ENCODE peak calls at places on chromosomes 5 and 9, in seven cellular contexts. L is A549; V is CD4-positive, alpha-beta T cell; B is GM23338; C is left ventricle myocardium inferior; E is HCT116; J is cardiac muscle cell. A is an unnamed sample.

GRCh38 chr5:76692651-76693050 is 23.3 kb upstream of the F2R start:
- DNase-seq in C (no peak), V (no peak), J (no peak), B (no peak), E (no peak), L (no peak), A (no peak)

GRCh38 chr9:120689860-120690259 is 24.4 kb downstream of the MEGF9 start:
- DNase-seq in E (no peak), J (peak), L (no peak), C (no peak), B (no peak), V (no peak), A (no peak)

GRCh38 chr5:148376198-148376597 is 7.6 kb upstream of the FBXO38 start:
- DNase-seq in V (no peak), L (no peak), E (no peak), C (no peak), B (no peak), J (peak), A (no peak)

GRCh38 chr9:101601904-101602765 is 7.4 kb upstream of the PPP3R2 start:
- DNase-seq in E (peak), L (peak), B (peak), C (no peak), J (peak), V (no peak), A (no peak)

GRCh38 chr5:14668247-14668646 is 3.7 kb downstream of the OTULIN start:
- DNase-seq in L (no peak), E (no peak), B (no peak), C (no peak), V (no peak), J (no peak), A (no peak)

GRCh38 chr5:130471-131175 is 38.7 kb downstream of the PLEKHG4B start:
- DNase-seq in J (peak), C (no peak), L (no peak), V (no peak), B (peak), E (no peak), A (no peak)

GRCh38 chr5:55485073-55485472 is 49.7 kb downstream of the PLPP1 start:
- DNase-seq in C (no peak), L (no peak), B (peak), J (no peak), E (no peak), V (no peak), A (no peak)

GRCh38 chr5:36958612-36959011 is 82.0 kb downstream of the NIPBL start:
- DNase-seq in C (no peak), V (no peak), J (no peak), E (no peak), L (no peak), B (no peak), A (no peak)

GRCh38 chr5:33628781-33629180 is 188.0 kb downstream of the TARS1 start:
- DNase-seq in J (no peak), L (no peak), B (no peak), V (no peak), C (no peak), E (no peak), A (no peak)

GRCh38 chr5:40485021-40485998 is 194.4 kb upstream of the PTGER4 start:
- DNase-seq in J (no peak), B (no peak), V (no peak), C (no peak), E (no peak), L (no peak), A (no peak)

GRCh38 chr5:31854625-31855526 is 215.9 kb downstream of the PDZD2 start:
- DNase-seq in J (peak), B (peak), E (no peak), V (no peak), L (peak), C (peak), A (peak)

GRCh38 chr9:114662081-114662989 is 4.7 kb upstream of the TEX53 start:
- DNase-seq in B (peak), E (no peak), L (peak), J (peak), C (no peak), V (peak), A (peak)

GRCh38 chr9:110170728-110171257 is 37.2 kb downstream of the C9orf152 start:
- DNase-seq in L (no peak), B (no peak), E (no peak), C (no peak), V (no peak), J (no peak), A (no peak)

GRCh38 chr5:66209350-66209749 is 65.2 kb downstream of the SREK1 start:
- DNase-seq in C (no peak), L (peak), J (no peak), E (peak), B (peak), V (no peak), A (no peak)

GRCh38 chr5:308672-309271 is 12.7 kb upstream of the AHRR start:
- DNase-seq in L (no peak), C (no peak), E (no peak), J (peak), V (no peak), B (peak), A (no peak)

GRCh38 chr5:170254056-170254455 is 21.3 kb downstream of the C5orf58 start:
- DNase-seq in L (no peak), V (peak), B (peak), E (no peak), C (no peak), J (no peak), A (no peak)

GRCh38 chr9:123996731-123997421 is 14.7 kb upstream of the LHX2 start:
- DNase-seq in J (peak), C (no peak), B (peak), L (no peak), V (no peak), E (no peak), A (no peak)

GRCh38 chr5:154320690-154321089 is 125.1 kb upstream of the SAP30L start:
- DNase-seq in J (peak), C (peak), E (no peak), V (no peak), L (no peak), B (no peak), A (no peak)

GRCh38 chr5:93120048-93120447 is 461.0 kb downstream of the NR2F1-AS1 start:
- DNase-seq in B (peak), C (no peak), J (no peak), V (no peak), E (no peak), L (no peak), A (no peak)

GRCh38 chr5:161548472-161549094 is 2.1 kb upstream of the GABRB2 start:
- DNase-seq in J (no peak), C (no peak), L (no peak), E (no peak), B (peak), V (no peak), A (no peak)

GRCh38 chr9:120100595-120100994 is 479.4 kb downstream of the CDK5RAP2 start:
- DNase-seq in E (no peak), L (no peak), B (no peak), C (no peak), J (no peak), V (no peak), A (no peak)

GRCh38 chr5:75037106-75037505 is 15.3 kb downstream of the GCNT4 start:
- DNase-seq in V (no peak), J (peak), B (no peak), L (peak), C (no peak), E (peak), A (no peak)

GRCh38 chr9:109481747-109482325 is 16.3 kb downstream of the PTPN3 start:
- DNase-seq in C (no peak), L (no peak), J (no peak), B (no peak), V (no peak), E (no peak), A (no peak)

GRCh38 chr5:68419637-68420452 is 204.3 kb downstream of the PIK3R1 start:
- DNase-seq in C (no peak), B (no peak), V (no peak), J (peak), L (no peak), E (no peak), A (no peak)

GRCh38 chr9:5799314-5799713 is 33.6 kb downstream of the ERMP1 start:
- DNase-seq in J (peak), E (peak), B (peak), L (peak), V (no peak), C (no peak), A (no peak)

GRCh38 chr5:1936413-1936812 is 53.7 kb upstream of the IRX4 start:
- DNase-seq in E (peak), L (no peak), V (no peak), C (no peak), B (no peak), J (no peak), A (no peak)

GRCh38 chr5:113384787-113385186 is 50.0 kb downstream of the TSSK1B start:
- DNase-seq in B (no peak), V (no peak), J (no peak), E (no peak), C (no peak), L (no peak), A (no peak)

GRCh38 chr9:84642618-84643017 is 26.9 kb upstream of the NTRK2 start:
- DNase-seq in B (no peak), J (no peak), L (no peak), E (no peak), V (no peak), C (no peak), A (no peak)

GRCh38 chr9:87107072-87107471 is 159.8 kb upstream of the GAS1 start:
- DNase-seq in E (no peak), C (no peak), J (no peak), L (peak), B (peak), V (no peak), A (no peak)

GRCh38 chr5:123299124-123299523 is 124.1 kb downstream of the CEP120 start:
- DNase-seq in L (no peak), V (no peak), E (no peak), B (no peak), C (no peak), J (no peak), A (no peak)

GRCh38 chr5:179154991-179155955 is 95.1 kb downstream of the ZNF354C start:
- DNase-seq in J (no peak), C (no peak), L (no peak), B (no peak), E (no peak), V (no peak), A (no peak)

GRCh38 chr9:81395301-81396054 is 293.9 kb downstream of the TLE1 start:
- DNase-seq in L (no peak), J (peak), V (no peak), E (no peak), C (no peak), B (no peak), A (no peak)

GRCh38 chr5:159849437-159850191 is 66.7 kb upstream of the ADRA1B start:
- DNase-seq in J (peak), C (no peak), E (no peak), L (no peak), B (no peak), V (no peak), A (no peak)

GRCh38 chr5:79107020-79107796 is 4.4 kb upstream of the BHMT start:
- DNase-seq in J (peak), L (no peak), B (no peak), C (no peak), V (no peak), E (no peak), A (no peak)

GRCh38 chr9:77649109-77649812 is 1.1 kb upstream of the GNA14 start:
- DNase-seq in V (no peak), C (no peak), J (peak), B (peak), E (peak), L (peak), A (no peak)

GRCh38 chr5:131156971-131157370 is 8.1 kb downstream of the HINT1 start:
- DNase-seq in L (no peak), E (no peak), V (no peak), C (no peak), J (no peak), B (no peak), A (no peak)

GRCh38 chr9:96514825-96515218 is 64.9 kb downstream of the HABP4 start:
- DNase-seq in C (no peak), J (no peak), V (no peak), E (no peak), L (no peak), B (no peak), A (no peak)

GRCh38 chr9:136944094-136944518 is 432 bp downstream of the FBXW5 start:
- DNase-seq in C (peak), V (peak), B (no peak), E (no peak), L (no peak), J (peak), A (no peak)

DNA sequence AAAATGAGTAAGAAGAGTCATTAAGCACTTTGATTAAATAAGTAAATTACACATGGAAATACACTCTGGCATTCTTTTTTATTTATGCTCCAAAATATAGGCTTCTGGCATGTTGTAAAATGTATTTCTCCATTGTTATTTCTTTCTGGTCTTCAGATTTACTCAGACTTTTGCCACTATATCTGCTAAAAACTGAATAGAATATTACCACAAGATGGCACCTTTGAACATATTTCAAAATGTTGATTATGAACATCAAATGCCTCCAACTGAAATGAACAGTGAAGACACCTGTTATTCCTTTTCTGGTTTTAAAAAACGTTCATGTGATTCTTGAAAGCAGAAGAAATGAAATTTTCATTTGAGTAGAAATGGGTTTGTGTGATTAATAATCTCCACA is 23.6 kb downstream of the TYRP1 start:
- DNase-seq in L (no peak), C (no peak), V (no peak), J (no peak), E (no peak), B (no peak), A (no peak)
- TF ChIP-seq CTCF in L (peak), C (peak), V (no peak), J (peak), E (peak), B (no peak), A (peak)

GRCh38 chr9:20042312-20042711 is 253.5 kb upstream of the SLC24A2 start:
- DNase-seq in E (no peak), B (no peak), L (no peak), J (no peak), V (no peak), C (no peak), A (no peak)
- H3K27ac ChIP-seq in E (no peak), B (no peak), L (no peak), J (no peak), V (no peak), C (no peak), A (no peak)

DNA sequence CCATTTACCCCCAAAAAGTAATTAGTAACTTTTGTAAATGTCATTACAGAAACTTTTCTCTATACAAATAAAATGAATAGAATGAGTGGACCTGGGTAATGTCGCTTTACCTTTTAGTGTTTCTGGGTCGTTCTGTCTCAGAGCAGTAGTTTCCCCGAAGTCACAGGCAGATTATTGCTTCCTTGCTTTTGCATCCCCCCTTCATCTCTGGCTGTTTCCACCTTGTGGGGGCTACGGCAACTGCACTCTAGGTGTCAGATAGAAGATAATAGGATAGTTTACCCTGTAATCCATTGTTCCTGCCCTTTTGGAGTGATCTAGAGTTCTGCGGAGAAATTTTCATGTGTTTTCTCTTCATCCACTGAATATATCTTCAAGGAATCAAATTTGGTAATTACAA is 68.7 kb downstream of the PRR16 start:
- DNase-seq in C (no peak), E (peak), L (no peak), B (peak), J (no peak), V (no peak), A (no peak)
- TF ChIP-seq CTCF in C (no peak), E (no peak), L (no peak), B (peak), J (peak), V (no peak), A (no peak)

DNA sequence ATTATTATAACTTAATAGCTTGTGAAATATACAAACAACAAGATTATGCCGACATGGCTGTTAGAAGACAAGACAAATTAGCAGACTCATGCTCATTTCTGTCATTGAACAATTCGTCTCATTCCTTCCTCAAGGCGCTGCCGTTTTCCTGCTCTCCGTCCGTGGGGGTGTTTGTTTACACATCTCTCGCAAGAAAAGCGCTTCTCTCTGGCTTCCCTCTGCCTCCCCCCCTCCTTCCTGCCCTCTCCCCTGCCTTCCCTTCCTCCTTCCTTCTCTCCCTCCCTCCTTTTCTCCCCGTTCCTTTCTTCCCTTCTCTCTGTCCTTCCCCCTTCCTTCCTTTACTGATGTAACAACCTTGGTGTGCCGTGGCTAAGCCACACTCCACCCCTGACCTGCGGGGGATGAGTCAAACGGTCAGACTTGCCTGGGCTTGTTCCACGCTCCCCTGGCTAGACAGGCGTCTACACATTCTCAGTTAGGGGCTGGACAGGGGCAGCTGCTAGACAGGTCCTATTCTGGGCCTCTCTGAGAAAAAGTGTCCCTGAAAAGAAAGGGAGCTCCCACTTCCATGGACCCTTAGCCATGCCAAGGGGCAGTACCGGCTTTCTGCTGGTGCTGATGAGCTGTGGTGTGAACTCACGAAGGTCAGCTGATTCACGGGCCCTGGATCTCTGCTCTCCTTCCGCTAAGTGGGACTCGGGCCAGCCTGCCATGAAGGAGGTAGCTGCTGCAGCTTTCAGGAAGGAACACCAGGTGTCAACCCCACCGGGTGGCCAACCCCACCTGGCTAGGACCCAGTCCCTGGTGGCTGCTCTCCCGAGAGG is 32.0 kb upstream of the SPTLC1 start:
- DNase-seq in E (peak), J (peak), L (peak), B (peak), C (peak), V (no peak), A (peak)
- H3K27ac ChIP-seq in E (peak), J (no peak), L (peak), B (no peak), C (peak), V (no peak), A (no peak)

GRCh38 chr5:128838631-128839030 is 126.7 kb upstream of the SLC27A6 start:
- DNase-seq in B (peak), E (no peak), C (no peak), J (no peak), L (no peak), V (no peak), A (no peak)

GRCh38 chr5:128850049-128850448 is 115.2 kb upstream of the SLC27A6 start:
- DNase-seq in L (no peak), C (no peak), B (no peak), J (no peak), E (no peak), V (no peak), A (no peak)

GRCh38 chr5:128842241-128842640 is 123.0 kb upstream of the SLC27A6 start:
- DNase-seq in C (no peak), E (no peak), L (no peak), B (no peak), J (peak), V (no peak), A (no peak)

GRCh38 chr5:128844354-128844923 is 120.8 kb upstream of the SLC27A6 start:
- DNase-seq in L (peak), B (peak), J (peak), V (no peak), E (no peak), C (no peak), A (no peak)
- TF ChIP-seq CTCF in L (peak), B (peak), J (peak), V (no peak), E (peak), C (peak), A (peak)

DNA sequence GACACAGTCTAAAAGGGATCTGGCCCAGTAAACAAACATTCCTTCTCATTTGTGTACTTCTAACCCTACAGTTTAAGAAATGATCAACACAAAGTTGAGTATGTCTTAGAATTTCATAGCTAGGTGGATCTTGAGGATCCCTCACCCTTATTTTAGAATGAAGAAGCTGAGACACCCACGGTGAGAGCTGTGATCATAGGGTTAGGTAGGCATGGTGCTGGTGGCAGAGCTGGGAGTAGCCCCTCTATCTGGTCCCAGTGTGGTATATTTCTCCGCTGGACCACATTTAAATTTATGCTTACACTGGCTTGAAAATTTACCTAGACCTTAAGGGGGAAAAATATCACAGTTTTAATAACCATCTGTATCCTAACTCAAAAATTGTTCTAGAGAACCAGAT is 39.8 kb downstream of the UGCG start:
- DNase-seq in J (no peak), L (no peak), B (no peak), V (no peak), E (no peak), C (no peak), A (no peak)
- H3K27ac ChIP-seq in J (peak), L (no peak), B (peak), V (no peak), E (no peak), C (no peak), A (no peak)

GRCh38 chr5:176466245-176466871 is 18.2 kb downstream of the FAF2 start:
- DNase-seq in E (no peak), V (no peak), C (no peak), B (no peak), L (peak), J (peak), A (no peak)

GRCh38 chr5:176458904-176459561 is 10.8 kb downstream of the FAF2 start:
- DNase-seq in J (no peak), B (no peak), L (no peak), V (no peak), E (no peak), C (no peak), A (no peak)

GRCh38 chr5:176461349-176461748 is 13.2 kb downstream of the FAF2 start:
- DNase-seq in C (no peak), B (no peak), L (no peak), J (no peak), E (no peak), V (no peak), A (no peak)

DNA sequence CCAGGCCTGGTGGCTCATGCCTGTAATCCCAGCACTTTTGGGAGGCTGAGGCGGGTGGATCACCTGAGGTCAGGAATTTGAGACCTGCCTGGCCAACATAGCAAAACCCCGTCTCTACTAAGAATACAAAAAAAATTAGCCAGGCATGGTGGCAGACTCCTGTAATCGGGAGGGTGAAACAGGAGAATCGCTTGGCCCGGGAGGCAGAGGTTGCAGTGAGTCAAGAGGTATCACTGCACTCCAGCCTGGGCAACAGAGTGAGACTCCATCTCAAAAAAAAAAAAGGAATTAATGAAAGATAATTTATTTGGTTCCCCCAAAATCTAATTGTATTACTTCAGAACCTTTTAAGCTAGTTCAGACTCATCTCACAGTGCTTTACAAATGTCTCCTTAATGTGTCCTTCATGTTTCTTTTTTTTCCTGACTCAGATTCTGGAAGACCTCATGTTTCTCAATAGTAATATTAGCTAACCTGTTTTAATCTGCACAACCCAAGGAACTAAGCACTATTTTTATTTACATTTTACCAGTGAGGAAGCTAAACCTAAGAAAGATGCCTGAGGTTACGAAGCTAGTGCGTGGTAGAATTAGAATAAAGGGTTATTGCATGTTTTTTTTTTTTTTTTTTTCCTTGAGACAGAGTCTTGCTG is 15.1 kb downstream of the FAF2 start:
- DNase-seq in B (no peak), E (no peak), V (no peak), C (no peak), J (no peak), L (no peak), A (no peak)
- TF ChIP-seq CTCF in B (no peak), E (no peak), V (no peak), C (no peak), J (no peak), L (no peak), A (no peak)